ENCODE peak calls at places on chromosome 19, in nine cellular contexts. J, S, L, N, W, X, E, Q and F are unnamed samples.

GRCh38 chr19:58474291-58474996 is 1.7 kb upstream of the ZNF446 start:
- DNase-seq in J (no peak), S (no peak), L (no peak), N (no peak), W (no peak), X (no peak), E (no peak), Q (no peak), F (no peak)

GRCh38 chr19:41705393-41706174 is 2.8 kb upstream of the CEACAM5 start:
- DNase-seq in J (no peak), S (no peak), L (peak), N (no peak), W (no peak), X (no peak), E (peak), Q (no peak), F (peak)

GRCh38 chr19:52190679-52191293 is 934 bp downstream of the PPP2R1A start:
- DNase-seq in J (peak), S (no peak), L (no peak), N (no peak), W (no peak), X (no peak), E (peak), Q (no peak), F (peak)

GRCh38 chr19:33724021-33724722 is 72.5 kb upstream of the KCTD15 start:
- DNase-seq in J (no peak), S (no peak), L (no peak), N (no peak), W (no peak), X (no peak), E (no peak), Q (no peak), F (no peak)

GRCh38 chr19:32878988-32879387 is 9.4 kb upstream of the SLC7A9 start:
- DNase-seq in J (no peak), S (no peak), L (no peak), N (no peak), W (no peak), X (no peak), E (no peak), Q (no peak), F (no peak)

GRCh38 chr19:42121036-42121621 is 11.1 kb downstream of the POU2F2 start:
- DNase-seq in J (no peak), S (no peak), L (no peak), N (no peak), W (no peak), X (no peak), E (no peak), Q (no peak), F (no peak)

GRCh38 chr19:15810335-15810734 is 5.1 kb downstream of the OR10H1 start:
- DNase-seq in J (no peak), S (no peak), L (peak), N (no peak), W (no peak), X (no peak), E (no peak), Q (no peak), F (peak)

GRCh38 chr19:741506-742131 is 9.3 kb upstream of the MISP start:
- DNase-seq in J (peak), S (no peak), L (peak), N (no peak), W (no peak), X (no peak), E (no peak), Q (no peak), F (peak)

GRCh38 chr19:57816652-57817051 is 1.9 kb upstream of the ZNF552 start:
- DNase-seq in J (no peak), S (no peak), L (no peak), N (no peak), W (no peak), X (no peak), E (no peak), Q (no peak), F (no peak)

GRCh38 chr19:54190942-54191670 is at the start of gene TSEN34:
- DNase-seq in J (peak), S (peak), L (peak), N (peak), W (peak), X (no peak), E (peak), Q (peak), F (peak)

GRCh38 chr19:2290441-2291184 is 8.6 kb upstream of the PEAK3 start:
- DNase-seq in J (no peak), S (no peak), L (no peak), N (peak), W (no peak), X (no peak), E (no peak), Q (no peak), F (no peak)

GRCh38 chr19:57351867-57352266 is 796 bp downstream of the ZNF304 start:
- DNase-seq in J (no peak), S (no peak), L (no peak), N (no peak), W (no peak), X (no peak), E (no peak), Q (no peak), F (no peak)

GRCh38 chr19:29544656-29545360 is 19.0 kb downstream of the VSTM2B start:
- DNase-seq in J (no peak), S (no peak), L (no peak), N (no peak), W (peak), X (no peak), E (no peak), Q (no peak), F (no peak)

GRCh38 chr19:12786149-12786870 is 5.0 kb upstream of the JUNB start:
- DNase-seq in J (no peak), S (no peak), L (no peak), N (no peak), W (peak), X (no peak), E (no peak), Q (no peak), F (no peak)

GRCh38 chr19:51552996-51553725 is 17.9 kb upstream of the ZNF175 start:
- DNase-seq in J (no peak), S (no peak), L (peak), N (no peak), W (peak), X (no peak), E (peak), Q (no peak), F (peak)

GRCh38 chr19:45130888-45131615 is 29.7 kb downstream of the NKPD1 start:
- DNase-seq in J (no peak), S (no peak), L (peak), N (peak), W (peak), X (no peak), E (peak), Q (peak), F (peak)

GRCh38 chr19:17902701-17903100 is 30.1 kb upstream of the CCDC124 start:
- DNase-seq in J (peak), S (no peak), L (no peak), N (no peak), W (no peak), X (peak), E (no peak), Q (no peak), F (peak)

GRCh38 chr19:16157601-16158000 is 14.1 kb downstream of the HSH2D start:
- DNase-seq in J (no peak), S (no peak), L (no peak), N (no peak), W (no peak), X (no peak), E (no peak), Q (no peak), F (no peak)

GRCh38 chr19:5340637-5341447 is at the start of gene PTPRS:
- DNase-seq in J (peak), S (peak), L (peak), N (peak), W (peak), X (no peak), E (peak), Q (peak), F (peak)